ENCODE peak calls at places on chromosomes 3 and 15, in four cellular contexts. Y is activated effector memory CD4-positive, alpha-beta T cell treated with Interleukin-2 at 50 U/mL for 16 hours; C is occipital lobe; V is iPS-NIHi11. M is an unnamed sample.

GRCh38 chr3:121918779-121919483 is 24.7 kb downstream of the SLC15A2 start:
- DNase-seq in C (no peak), Y (no peak), V (no peak), M (peak; percentile 88)

GRCh38 chr3:9768376-9768775 is 1.4 kb downstream of the CAMK1 start:
- DNase-seq in V (no peak), Y (no peak), C (no peak), M (no peak)

GRCh38 chr3:196518999-196519737 is 4.0 kb upstream of the SMCO1 start:
- DNase-seq in Y (peak; percentile 34), V (peak; percentile 43), C (no peak), M (peak; percentile 56)

GRCh38 chr3:147915057-147915456 is 505.9 kb downstream of the ZIC1 start:
- DNase-seq in C (no peak), V (no peak), Y (no peak), M (no peak)

GRCh38 chr3:180177255-180177654 is 140.5 kb upstream of the PEX5L start:
- DNase-seq in C (no peak), Y (no peak), V (no peak), M (no peak)

GRCh38 chr3:107643038-107643883 is 120.5 kb downstream of the BBX start:
- DNase-seq in V (peak; percentile 20), C (no peak), Y (no peak), M (peak; percentile 10)

GRCh38 chr3:161069441-161070251 is 35.5 kb downstream of the B3GALNT1 start:
- DNase-seq in Y (no peak), C (peak; percentile 47), V (peak; percentile 13), M (peak; percentile 31)

GRCh38 chr3:99872633-99873254 is 55.1 kb downstream of the CMSS1 start:
- DNase-seq in C (no peak), V (no peak), Y (no peak), M (no peak)

GRCh38 chr3:139520028-139520737 is 19.4 kb downstream of the RBP1 start:
- DNase-seq in Y (no peak), C (no peak), V (peak; percentile 72), M (peak; percentile 88)

GRCh38 chr3:112132975-112133448 is at the start of gene GCSAM:
- DNase-seq in Y (peak; percentile 54), C (no peak), V (no peak), M (no peak)

GRCh38 chr3:187112934-187113793 is 26.1 kb downstream of the RPL39L start:
- DNase-seq in V (peak; percentile 14), Y (no peak), C (no peak), M (peak; percentile 24)

GRCh38 chr3:59436164-59436958 is 386.5 kb upstream of the CFAP20DC start:
- DNase-seq in Y (no peak), C (no peak), V (no peak), M (no peak)

GRCh38 chr15:101023501-101024110 is 104.4 kb downstream of the LRRK1 start:
- DNase-seq in V (no peak), Y (no peak), C (no peak), M (no peak)

M was measured in Calu3.